ENCODE peak calls at places on chromosome 20, in eight cellular contexts. H is astrocyte, B is Panc1, R is ovary, Q is fibroblast of mammary gland, J is spleen, U is cardiac fibroblast, X is fibroblast of pulmonary artery. I is an unnamed sample.

GRCh38 chr20:64045346-64046011 is 4.0 kb downstream of the SOX18 start:
- DNase-seq in H (no peak), B (no peak), R (no peak), Q (no peak), J (no peak), U (no peak), X (no peak), I (no peak)

GRCh38 chr20:32641464-32641863 is 32.3 kb downstream of the C20orf203 start:
- DNase-seq in H (no peak), B (no peak), R (no peak), Q (no peak), J (no peak), U (no peak), X (no peak), I (no peak)

GRCh38 chr20:21235346-21235712 is 67.8 kb upstream of the XRN2 start:
- DNase-seq in H (no peak), B (no peak), R (no peak), Q (no peak), J (no peak), U (no peak), X (no peak), I (no peak)

GRCh38 chr20:64063389-64064144 is 569 bp downstream of the TCEA2 start:
- DNase-seq in H (no peak), B (no peak), R (peak), Q (no peak), J (no peak), U (no peak), X (no peak), I (no peak)

GRCh38 chr20:24131281-24131680 is 142.7 kb upstream of the GGTLC1 start:
- DNase-seq in H (no peak), B (no peak), R (no peak), Q (no peak), J (no peak), U (no peak), X (no peak), I (no peak)

GRCh38 chr20:2836035-2836434 is 4.4 kb downstream of the PCED1A start:
- DNase-seq in H (no peak), B (no peak), R (no peak), Q (no peak), J (no peak), U (no peak), X (no peak), I (no peak)

GRCh38 chr20:40688129-40689099 is 622 bp downstream of the MAFB start:
- DNase-seq in H (peak), B (no peak), R (no peak), Q (peak), J (no peak), U (no peak), X (no peak), I (no peak)

GRCh38 chr20:9442858-9443257 is 71.5 kb upstream of the LAMP5 start:
- DNase-seq in H (no peak), B (no peak), R (no peak), Q (peak), J (no peak), U (peak), X (no peak), I (peak)

GRCh38 chr20:19249515-19249914 is 37.1 kb downstream of the SLC24A3 start:
- DNase-seq in H (no peak), B (no peak), R (no peak), Q (peak), J (no peak), U (peak), X (no peak), I (no peak)

GRCh38 chr20:25227317-25227831 is 20.5 kb upstream of the PYGB start:
- DNase-seq in H (peak), B (peak), R (no peak), Q (peak), J (peak), U (peak), X (peak), I (no peak)

GRCh38 chr20:40192083-40192482 is 497.0 kb downstream of the MAFB start:
- DNase-seq in H (no peak), B (no peak), R (no peak), Q (no peak), J (no peak), U (no peak), X (no peak), I (no peak)

GRCh38 chr20:37519508-37520416 is 1.3 kb upstream of the NNAT start:
- DNase-seq in H (no peak), B (no peak), R (no peak), Q (no peak), J (no peak), U (no peak), X (no peak), I (no peak)

GRCh38 chr20:49283176-49283702 is 5.4 kb upstream of the ZNFX1 start:
- DNase-seq in H (no peak), B (no peak), R (no peak), Q (no peak), J (no peak), U (no peak), X (no peak), I (no peak)

GRCh38 chr20:63958471-63958870 is 2.3 kb upstream of the UCKL1 start:
- DNase-seq in H (no peak), B (no peak), R (no peak), Q (no peak), J (no peak), U (no peak), X (no peak), I (no peak)

GRCh38 chr20:62926229-62927127 is at the start of gene DIDO1:
- DNase-seq in H (peak), B (peak), R (peak), Q (peak), J (peak), U (peak), X (peak), I (peak)

GRCh38 chr20:1375515-1375914 is 17.3 kb downstream of the FKBP1A start:
- DNase-seq in H (peak), B (no peak), R (no peak), Q (peak), J (no peak), U (peak), X (peak), I (no peak)

GRCh38 chr20:34260208-34260942 is 19.2 kb downstream of the ASIP start:
- DNase-seq in H (no peak), B (no peak), R (no peak), Q (peak), J (no peak), U (no peak), X (no peak), I (no peak)

GRCh38 chr20:48236001-48236400 is 450.7 kb upstream of the SULF2 start:
- DNase-seq in H (no peak), B (no peak), R (no peak), Q (no peak), J (peak), U (no peak), X (no peak), I (no peak)

GRCh38 chr20:47778398-47779354 is 6.6 kb downstream of the SULF2 start:
- DNase-seq in H (peak), B (no peak), R (peak), Q (no peak), J (no peak), U (no peak), X (no peak), I (no peak)

GRCh38 chr20:57280221-57280620 is 13.8 kb upstream of the BMP7 start:
- DNase-seq in H (no peak), B (no peak), R (no peak), Q (no peak), J (no peak), U (no peak), X (no peak), I (no peak)

GRCh38 chr20:11214281-11214680 is 540.5 kb upstream of the JAG1 start:
- DNase-seq in H (peak), B (no peak), R (no peak), Q (no peak), J (no peak), U (no peak), X (no peak), I (no peak)

GRCh38 chr20:17493173-17493572 is 38.0 kb downstream of the BFSP1 start:
- DNase-seq in H (no peak), B (no peak), R (no peak), Q (no peak), J (no peak), U (no peak), X (no peak), I (no peak)

GRCh38 chr20:17910828-17911294 is 57.7 kb downstream of the SNX5 start:
- DNase-seq in H (peak), B (no peak), R (peak), Q (peak), J (no peak), U (peak), X (peak), I (no peak)

GRCh38 chr20:48231253-48231652 is 446.0 kb upstream of the SULF2 start:
- DNase-seq in H (no peak), B (no peak), R (no peak), Q (no peak), J (peak), U (no peak), X (no peak), I (no peak)

GRCh38 chr20:11271920-11272594 is 598.3 kb upstream of the JAG1 start:
- DNase-seq in H (no peak), B (no peak), R (no peak), Q (no peak), J (peak), U (no peak), X (no peak), I (no peak)

GRCh38 chr20:45111799-45112471 is 3.0 kb downstream of the WFDC5 start:
- DNase-seq in H (no peak), B (no peak), R (no peak), Q (no peak), J (no peak), U (peak), X (peak), I (no peak)

GRCh38 chr20:32458061-32458836 is 100.1 kb downstream of the ASXL1 start:
- DNase-seq in H (no peak), B (no peak), R (no peak), Q (no peak), J (no peak), U (no peak), X (no peak), I (no peak)

GRCh38 chr20:41174782-41175181 is 37.4 kb downstream of the PLCG1 start:
- DNase-seq in H (no peak), B (no peak), R (no peak), Q (no peak), J (peak), U (no peak), X (no peak), I (no peak)

GRCh38 chr20:32536861-32537656 is 48.1 kb downstream of the NOL4L start:
- DNase-seq in H (no peak), B (no peak), R (no peak), Q (no peak), J (peak), U (no peak), X (no peak), I (no peak)

GRCh38 chr20:16392346-16392745 is 180.9 kb downstream of the KIF16B start:
- DNase-seq in H (no peak), B (no peak), R (no peak), Q (no peak), J (no peak), U (no peak), X (no peak), I (peak)

GRCh38 chr20:52179331-52180166 is 12.0 kb downstream of the ZFP64 start:
- DNase-seq in H (no peak), B (no peak), R (no peak), Q (no peak), J (no peak), U (no peak), X (no peak), I (peak)

GRCh38 chr20:61874421-61875068 is 191.1 kb downstream of the TAF4 start:
- DNase-seq in H (peak), B (no peak), R (no peak), Q (peak), J (no peak), U (peak), X (no peak), I (no peak)

GRCh38 chr20:41738584-41739193 is 120.5 kb upstream of the CHD6 start:
- DNase-seq in H (peak), B (peak), R (no peak), Q (peak), J (no peak), U (peak), X (peak), I (no peak)

GRCh38 chr20:1619861-1620444 is at the start of gene SIRPB1:
- DNase-seq in H (no peak), B (no peak), R (no peak), Q (no peak), J (peak), U (no peak), X (no peak), I (no peak)

GRCh38 chr20:46704714-46705377 is 4.6 kb upstream of the SLC2A10 start:
- DNase-seq in H (no peak), B (no peak), R (no peak), Q (no peak), J (no peak), U (no peak), X (no peak), I (no peak)

GRCh38 chr20:46701556-46701955 is 7.9 kb upstream of the SLC2A10 start:
- DNase-seq in H (no peak), B (no peak), R (no peak), Q (peak), J (no peak), U (peak), X (no peak), I (no peak)

GRCh38 chr20:46701986-46702385 is 7.5 kb upstream of the SLC2A10 start:
- DNase-seq in H (no peak), B (no peak), R (no peak), Q (no peak), J (no peak), U (no peak), X (no peak), I (no peak)

GRCh38 chr20:46702447-46703203 is 6.8 kb upstream of the SLC2A10 start:
- DNase-seq in H (no peak), B (no peak), R (no peak), Q (no peak), J (no peak), U (no peak), X (no peak), I (no peak)

DNA sequence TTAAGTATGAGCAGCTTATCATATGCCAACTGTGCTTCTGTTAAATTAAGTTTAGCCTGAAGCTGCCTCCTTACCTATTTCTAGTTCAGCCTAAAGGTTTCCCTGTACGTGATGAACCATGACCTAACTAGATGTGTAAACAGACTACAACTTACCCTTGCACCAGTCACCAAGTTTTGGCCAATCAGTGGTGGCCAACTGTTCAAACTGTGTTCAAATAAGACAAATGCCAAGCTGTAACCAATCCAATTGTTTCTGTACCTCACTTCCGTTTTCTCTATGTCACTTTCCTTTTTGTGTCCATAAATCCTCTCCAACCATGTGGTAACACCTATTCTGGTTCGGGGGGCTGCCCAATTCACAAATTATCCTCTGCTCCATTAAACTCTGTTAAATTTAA is 6.0 kb upstream of the SLC2A10 start:
- DNase-seq in H (no peak), B (no peak), R (no peak), Q (no peak), J (no peak), U (no peak), X (no peak), I (no peak)
- TF ChIP-seq CTCF in H (no peak), B (no peak), R (no peak), Q (no peak), J (no peak), U (no peak), X (no peak), I (no peak)

GRCh38 chr20:46629341-46629740 is 21.9 kb downstream of the SLC13A3 start:
- DNase-seq in H (no peak), B (no peak), R (no peak), Q (no peak), J (no peak), U (no peak), X (no peak), I (no peak)
- H3K4me3 ChIP-seq in H (no peak), B (no peak), R (no peak), Q (no peak), J (no peak), U (no peak), X (no peak), I (no peak)

GRCh38 chr20:50436052-50436656 is 74.0 kb upstream of the PTPN1 start:
- DNase-seq in H (no peak), B (no peak), R (no peak), Q (no peak), J (no peak), U (no peak), X (no peak), I (no peak)

GRCh38 chr20:50435397-50436051 is 74.7 kb upstream of the PTPN1 start:
- DNase-seq in H (no peak), B (no peak), R (no peak), Q (no peak), J (no peak), U (no peak), X (no peak), I (no peak)

GRCh38 chr20:50439539-50440453 is 70.4 kb upstream of the PTPN1 start:
- DNase-seq in H (no peak), B (no peak), R (no peak), Q (peak), J (no peak), U (peak), X (no peak), I (no peak)

GRCh38 chr20:50436696-50437095 is 73.5 kb upstream of the PTPN1 start:
- DNase-seq in H (no peak), B (no peak), R (no peak), Q (no peak), J (no peak), U (no peak), X (no peak), I (no peak)

DNA sequence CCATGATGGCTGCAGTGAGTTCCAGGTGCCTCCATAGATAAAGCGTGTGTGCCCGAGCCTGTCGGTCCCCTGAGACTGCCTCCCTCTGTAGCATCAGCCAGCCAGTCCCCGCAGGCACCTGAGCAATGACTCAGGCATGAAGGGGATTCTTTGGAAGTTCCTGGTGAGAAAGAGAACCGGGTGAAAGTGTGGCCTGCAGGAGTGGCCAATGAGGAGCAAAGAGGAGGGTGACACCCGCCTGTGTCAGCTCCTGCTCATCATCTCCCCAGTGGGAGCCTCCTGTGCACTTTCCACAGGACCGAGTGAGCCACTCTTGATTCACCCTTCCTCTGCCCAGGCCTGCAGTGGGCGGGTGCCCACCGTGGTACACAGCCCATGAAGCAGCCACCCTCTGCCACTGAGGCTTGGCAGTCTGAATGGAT is 71.2 kb upstream of the PTPN1 start:
- DNase-seq in H (peak), B (peak), R (no peak), Q (peak), J (no peak), U (peak), X (no peak), I (no peak)
- TF ChIP-seq CTCF in H (no peak), B (no peak), R (no peak), Q (no peak), J (no peak), U (no peak), X (no peak), I (no peak)

GRCh38 chr20:59044796-59045195 is 2.2 kb upstream of the PRELID3B start:
- DNase-seq in H (no peak), B (no peak), R (no peak), Q (no peak), J (no peak), U (no peak), X (no peak), I (no peak)

GRCh38 chr20:59042151-59042795 is at the start of gene PRELID3B:
- DNase-seq in H (no peak), B (no peak), R (no peak), Q (peak), J (no peak), U (peak), X (no peak), I (no peak)

GRCh38 chr20:59044295-59044694 is 1.7 kb upstream of the PRELID3B start:
- DNase-seq in H (no peak), B (no peak), R (no peak), Q (no peak), J (no peak), U (no peak), X (no peak), I (no peak)

GRCh38 chr20:59042796-59043621 is 423 bp upstream of the PRELID3B start:
- DNase-seq in H (peak), B (peak), R (peak), Q (peak), J (peak), U (peak), X (peak), I (peak)

DNA sequence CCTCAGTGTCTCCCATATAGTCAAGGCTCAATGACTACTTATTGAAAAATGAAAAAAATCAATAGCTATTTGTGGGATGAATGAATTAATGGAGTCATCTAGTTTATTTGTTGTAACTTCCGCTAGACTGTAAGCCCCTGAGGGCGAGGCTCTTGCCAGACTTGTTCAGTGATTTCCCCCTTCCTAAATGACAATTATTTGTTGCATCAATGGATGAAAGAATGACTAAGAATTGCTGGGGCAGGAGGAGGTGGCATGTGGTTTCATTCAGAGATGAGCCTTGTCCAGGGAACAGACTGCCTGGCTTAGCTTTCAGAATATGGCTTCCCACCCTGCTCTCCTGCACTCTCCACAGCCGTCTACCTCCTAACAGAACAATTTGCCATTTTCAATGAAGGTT is 1.1 kb upstream of the PRELID3B start:
- DNase-seq in H (no peak), B (no peak), R (no peak), Q (peak), J (no peak), U (no peak), X (no peak), I (no peak)
- H3K4me3 ChIP-seq in H (no peak), B (peak), R (no peak), Q (no peak), J (no peak), U (no peak), X (no peak), I (peak)

GRCh38 chr20:5569021-5569420 is 181.2 kb upstream of the SHLD1 start:
- DNase-seq in H (peak), B (peak), R (no peak), Q (peak), J (no peak), U (peak), X (peak), I (no peak)
- TF ChIP-seq CTCF in H (peak), B (peak), R (peak), Q (peak), J (peak), U (peak), X (peak), I (peak)

GRCh38 chr20:36305602-36306556 is at the start of gene DLGAP4:
- DNase-seq in H (no peak), B (no peak), R (no peak), Q (no peak), J (no peak), U (no peak), X (no peak), I (no peak)
- H3K4me3 ChIP-seq in H (no peak), B (no peak), R (peak), Q (no peak), J (peak), U (no peak), X (no peak), I (no peak)